ENCODE peak calls at places on chromosomes 2 and 18, in five cellular contexts. P, E, S, F and M are unnamed samples. For H3K9me3, the result is how much of the 10 kb centered on the place peaks cover.

GRCh38 chr2:71064110-71064611 is 4.3 kb upstream of the NAGK start:
- DNase-seq in S (no peak), P (no peak), E (no peak), F (no peak), M (no peak)

GRCh38 chr2:8564475-8564874 is 117.4 kb upstream of the ID2 start:
- DNase-seq in S (no peak), E (no peak), P (no peak), F (no peak), M (peak)

GRCh38 chr2:121638333-121638732 is 10.9 kb downstream of the CLASP1 start:
- DNase-seq in E (no peak), P (no peak), S (no peak), F (no peak), M (no peak)

GRCh38 chr2:180781276-180781675 is 199.1 kb upstream of the UBE2E3 start:
- DNase-seq in S (no peak), P (no peak), E (no peak), F (no peak), M (no peak)

GRCh38 chr2:12514631-12515437 is 201.9 kb upstream of the TRIB2 start:
- DNase-seq in S (no peak), F (no peak), P (no peak), E (peak), M (no peak)

GRCh38 chr2:84741182-84741822 is 139.6 kb downstream of the TRABD2A start:
- DNase-seq in P (no peak), E (peak), F (peak), S (no peak), M (no peak)

GRCh38 chr18:74546751-74547530 is 12.6 kb downstream of the CNDP1 start:
- DNase-seq in P (peak), F (peak), E (no peak), S (no peak), M (no peak)

GRCh38 chr2:120391905-120392665 is 46.1 kb downstream of the INHBB start:
- DNase-seq in P (no peak), F (no peak), S (peak), E (no peak), M (no peak)

GRCh38 chr2:150295544-150295943 is 191.9 kb downstream of the RND3 start:
- DNase-seq in E (no peak), S (no peak), F (no peak), P (no peak), M (no peak)

GRCh38 chr18:10247402-10248117 is 206.9 kb upstream of the APCDD1 start:
- DNase-seq in P (no peak), S (no peak), F (no peak), E (peak), M (no peak)

GRCh38 chr2:239715606-239716005 is 309.5 kb downstream of the NDUFA10 start:
- DNase-seq in E (no peak), F (no peak), P (no peak), S (no peak), M (no peak)

GRCh38 chr2:239716536-239717318 is 308.4 kb downstream of the NDUFA10 start:
- DNase-seq in E (peak), S (no peak), F (no peak), P (peak), M (no peak)

GRCh38 chr2:239716009-239716408 is 309.1 kb downstream of the NDUFA10 start:
- DNase-seq in S (no peak), P (no peak), E (no peak), F (no peak), M (no peak)

GRCh38 chr2:239714116-239714515 is 311.0 kb downstream of the NDUFA10 start:
- DNase-seq in S (no peak), F (no peak), P (no peak), E (no peak), M (no peak)

DNA sequence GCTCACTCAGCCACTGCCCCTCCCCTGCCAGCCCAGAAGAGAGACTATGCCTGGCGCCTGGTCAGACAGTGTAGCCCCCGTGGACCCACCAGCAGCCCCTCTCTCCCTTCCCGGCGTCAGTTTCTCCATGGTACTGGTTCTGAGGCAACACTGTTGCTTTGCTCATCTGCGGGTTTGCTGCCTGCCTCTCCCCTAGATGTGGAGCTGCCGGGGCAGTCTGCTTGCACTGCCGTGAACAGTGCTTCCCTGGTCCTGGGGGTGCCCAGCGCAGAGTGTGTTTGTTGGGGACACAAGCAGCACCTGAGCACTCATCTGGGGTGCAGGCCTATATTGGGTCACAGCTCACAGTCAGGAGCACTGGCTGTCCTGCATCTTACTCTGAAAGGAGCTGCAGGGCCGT is 309.9 kb downstream of the NDUFA10 start:
- DNase-seq in S (no peak), P (no peak), E (no peak), F (no peak), M (no peak)
- H3K9me3 ChIP-seq in S (under half), P (under half), E (under half), F (under half), M (under half)

GRCh38 chr18:49884959-49885358 is 71.6 kb upstream of the ACAA2 start:
- DNase-seq in F (no peak), P (no peak), E (no peak), S (no peak), M (no peak)

GRCh38 chr18:49884465-49884864 is 71.1 kb upstream of the ACAA2 start:
- DNase-seq in S (no peak), P (no peak), F (no peak), E (no peak), M (no peak)

GRCh38 chr18:49892148-49892924 is 79.0 kb upstream of the ACAA2 start:
- DNase-seq in S (no peak), P (no peak), E (no peak), F (no peak), M (no peak)

GRCh38 chr18:49890041-49890440 is 76.7 kb upstream of the ACAA2 start:
- DNase-seq in P (no peak), F (no peak), E (no peak), S (no peak), M (no peak)

DNA sequence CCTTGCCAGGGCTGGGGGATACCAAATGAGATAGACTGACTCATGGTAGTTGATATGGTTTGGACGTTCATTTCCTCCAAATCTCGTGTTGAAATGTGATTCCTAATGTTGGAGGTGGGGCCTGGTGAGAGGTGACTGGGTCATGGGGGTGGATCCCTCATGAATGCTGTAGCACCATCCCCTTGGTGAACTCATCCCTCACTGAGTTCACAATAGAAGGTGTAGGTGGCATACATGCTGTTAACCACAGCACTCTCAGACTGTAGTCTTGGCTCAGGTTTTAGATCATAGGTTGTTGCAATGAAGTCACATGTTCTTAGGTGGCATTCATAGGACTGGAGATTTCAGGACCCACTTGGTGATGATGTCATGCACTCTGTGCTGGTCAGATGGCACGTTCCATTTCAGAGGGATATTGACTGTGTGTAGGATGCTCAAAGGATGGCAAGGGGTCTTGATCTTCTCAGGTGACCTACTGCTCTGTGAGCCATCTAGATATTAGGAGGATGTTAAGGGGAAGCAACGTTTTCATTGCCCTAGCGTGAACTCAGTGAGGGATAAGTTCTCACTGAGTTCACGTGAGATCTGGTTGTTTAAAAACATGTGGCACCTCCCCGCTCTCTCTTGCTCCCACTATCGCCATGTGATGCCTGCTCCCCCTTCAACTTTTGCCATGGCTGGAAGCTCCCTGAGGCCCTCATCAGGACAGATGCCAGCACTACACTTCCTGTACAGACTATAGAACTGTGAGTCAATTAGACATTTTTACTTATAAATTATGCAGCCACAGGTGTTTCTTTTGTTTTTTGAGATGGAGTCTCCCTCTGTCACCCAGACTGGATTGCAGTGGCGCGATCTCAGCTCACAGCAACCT is 73.8 kb upstream of the ACAA2 start:
- DNase-seq in P (no peak), F (no peak), E (no peak), S (no peak), M (no peak)
- H3K9me3 ChIP-seq in P (under half), F (under half), E (under half), S (under half), M (under half)

GRCh38 chr2:239917957-239918481 is 107.1 kb downstream of the NDUFA10 start:
- DNase-seq in S (peak), P (no peak), F (no peak), E (no peak), M (no peak)

GRCh38 chr2:239917128-239917956 is 107.8 kb downstream of the NDUFA10 start:
- DNase-seq in S (peak), F (no peak), P (no peak), E (no peak), M (no peak)

GRCh38 chr2:239913632-239914417 is 111.3 kb downstream of the NDUFA10 start:
- DNase-seq in P (no peak), S (peak), E (no peak), F (no peak), M (no peak)

GRCh38 chr2:239918749-239919148 is 106.4 kb downstream of the NDUFA10 start:
- DNase-seq in S (peak), F (no peak), P (no peak), E (no peak), M (no peak)

GRCh38 chr2:239916205-239917127 is 108.7 kb downstream of the NDUFA10 start:
- DNase-seq in E (no peak), P (no peak), F (no peak), S (peak), M (no peak)
- H3K9me3 ChIP-seq in E (under half), P (under half), F (under half), S (under half), M (under half)

GRCh38 chr18:14945286-14945685 is 197.3 kb downstream of the ANKRD30B start:
- DNase-seq in F (no peak), P (no peak), E (no peak), S (peak), M (no peak)

GRCh38 chr18:14943967-14944636 is 196.1 kb downstream of the ANKRD30B start:
- DNase-seq in E (no peak), F (no peak), S (peak), P (no peak), M (no peak)

GRCh38 chr18:14944838-14945237 is 196.9 kb downstream of the ANKRD30B start:
- DNase-seq in P (no peak), F (no peak), E (no peak), S (peak), M (no peak)

GRCh38 chr18:14947482-14948162 is 199.7 kb downstream of the ANKRD30B start:
- DNase-seq in S (no peak), P (no peak), E (no peak), F (no peak), M (peak)

GRCh38 chr18:14945984-14946383 is 198.0 kb downstream of the ANKRD30B start:
- DNase-seq in F (peak), E (no peak), S (no peak), P (no peak), M (no peak)
- H3K9me3 ChIP-seq in F (under half), E (under half), S (under half), P (under half), M (under half)

DNA sequence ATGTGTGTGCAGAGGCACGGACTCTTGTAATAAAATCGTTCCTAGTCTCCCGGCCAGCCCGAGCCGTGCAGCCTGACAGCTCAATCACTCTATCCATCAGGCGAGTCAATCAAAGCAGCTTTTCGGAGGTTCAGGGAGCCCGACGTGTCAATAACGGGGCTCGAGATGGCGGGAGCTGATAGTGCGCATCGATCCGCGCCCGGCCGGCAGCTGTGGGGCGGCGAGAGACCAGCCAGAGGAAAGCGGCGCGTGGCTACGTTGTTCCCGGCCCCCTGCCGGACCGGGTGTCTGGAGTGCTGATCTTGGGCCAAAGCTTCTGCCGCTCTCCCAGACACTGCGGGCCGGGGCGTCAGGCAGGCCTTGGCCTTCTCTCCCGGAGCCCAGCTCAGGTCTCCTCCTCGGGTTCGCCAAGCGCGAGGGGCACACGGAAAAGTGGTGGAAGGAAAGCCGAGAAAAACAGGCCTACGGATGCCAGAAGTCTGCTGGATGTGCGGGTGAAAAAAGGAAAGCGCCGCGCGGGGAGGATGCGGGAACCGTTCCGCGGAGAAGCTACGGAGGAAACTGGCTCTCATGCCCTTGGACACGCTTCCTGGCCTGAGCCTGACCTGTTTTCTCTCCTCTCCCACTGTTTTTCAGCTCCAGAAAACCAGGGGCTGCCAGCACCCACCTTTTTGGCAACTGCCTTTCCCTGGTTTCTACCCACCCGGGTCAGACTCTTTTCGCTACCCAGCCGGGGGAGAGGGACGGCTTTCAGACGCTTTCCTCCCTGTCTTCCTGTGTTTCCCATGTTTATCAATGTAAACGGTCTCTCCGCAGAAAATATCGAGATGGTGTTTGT is 2.2 kb downstream of the EN1 start:
- DNase-seq in F (no peak), P (no peak), S (peak), E (peak), M (no peak)
- H3K9me3 ChIP-seq in F (under half), P (under half), S (under half), E (under half), M (under half)

GRCh38 chr2:140876015-140876414 is 1254.8 kb downstream of the LRP1B start:
- DNase-seq in F (no peak), E (no peak), S (no peak), P (no peak), M (no peak)
- H3K9me3 ChIP-seq in F (under half), E (under half), S (under half), P (under half), M (under half)

DNA sequence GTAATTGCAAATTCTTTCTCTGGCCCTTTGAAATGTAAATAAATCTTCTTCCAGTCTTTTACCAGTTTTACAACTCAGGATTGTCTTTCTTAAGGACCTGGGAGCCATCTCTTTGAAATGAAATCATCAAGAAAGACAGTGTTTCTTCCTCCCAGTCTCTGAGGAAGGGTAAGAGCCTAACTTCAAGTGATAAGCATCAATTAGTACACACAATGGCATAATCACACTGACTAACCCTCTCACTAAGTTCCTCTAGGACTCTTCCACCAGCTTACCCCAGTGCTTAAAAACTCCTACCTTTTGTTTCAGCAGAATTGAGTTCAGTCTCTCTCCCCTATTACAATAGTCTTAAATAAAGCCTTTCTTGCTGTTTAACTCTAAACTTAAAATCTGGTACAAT is 58.7 kb upstream of the CDH20 start:
- DNase-seq in F (no peak), E (no peak), S (no peak), P (no peak), M (no peak)
- H3K9me3 ChIP-seq in F (under half), E (under half), S (under half), P (under half), M (under half)

DNA sequence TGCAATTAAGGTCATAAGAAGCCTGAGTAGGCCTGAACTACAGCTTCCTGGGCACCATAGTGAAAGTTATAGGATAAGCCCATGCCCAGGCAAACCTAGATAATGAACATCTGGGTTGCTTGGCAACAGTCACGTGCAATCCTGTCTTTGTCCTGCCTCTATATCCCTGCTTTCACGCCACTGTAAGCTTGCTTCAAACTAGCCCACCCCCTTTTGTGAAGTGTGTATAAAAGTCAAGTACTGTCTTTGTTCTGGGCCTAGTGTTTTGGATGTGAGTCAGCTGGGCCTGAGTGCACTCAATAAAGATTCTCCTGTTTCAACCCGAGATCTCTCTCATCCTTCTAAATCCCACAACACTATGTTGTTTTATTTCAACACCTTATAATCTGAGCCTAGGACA is 927.9 kb downstream of the SUCLG1 start:
- DNase-seq in P (no peak), E (no peak), F (no peak), S (no peak), M (no peak)
- H3K9me3 ChIP-seq in P (under half), E (under half), F (under half), S (under half), M (under half)

DNA sequence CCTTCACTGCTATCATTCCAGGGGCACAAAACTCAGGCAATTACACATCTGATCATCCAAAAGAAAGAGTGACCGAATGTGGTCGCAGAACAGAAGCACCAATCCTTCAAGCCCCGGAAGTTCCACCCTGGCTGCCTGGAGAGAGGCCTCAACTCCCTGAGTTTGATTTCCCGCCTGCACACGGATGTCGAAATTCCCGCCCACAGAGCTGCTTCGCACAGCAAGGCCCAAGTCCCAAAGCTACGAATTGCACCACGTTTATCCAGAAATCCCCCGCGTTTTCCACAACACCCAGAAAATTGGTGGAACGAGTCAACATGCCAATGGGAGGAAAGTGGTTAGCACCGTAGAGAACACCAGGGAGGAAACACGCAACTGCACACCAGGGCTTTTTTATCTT is 445.4 kb downstream of the EIPR1 start:
- DNase-seq in F (no peak), P (no peak), S (peak), E (no peak), M (no peak)
- H3K9me3 ChIP-seq in F (under half), P (under half), S (under half), E (under half), M (under half)